ENCODE peak calls at places on chromosomes 6 and 20, in five cellular contexts. W is ascending aorta; A is CD4-positive, alpha-beta T cell; T is stomach; Q is left ventricle myocardium inferior. Z is an unnamed sample.

GRCh38 chr6:42279966-42280629 is 62.4 kb upstream of the MRPS10 start:
- DNase-seq in W (no peak), A (no peak), T (peak), Q (peak), Z (no peak)

GRCh38 chr6:36563237-36563927 is 16.1 kb upstream of the STK38 start:
- DNase-seq in W (no peak), A (no peak), T (no peak), Q (no peak), Z (no peak)

GRCh38 chr6:34657307-34657978 is 39.1 kb downstream of the ILRUN start:
- DNase-seq in W (peak), A (no peak), T (peak), Q (no peak), Z (no peak)

GRCh38 chr6:89145962-89146747 is at the start of gene PM20D2:
- DNase-seq in W (peak), A (peak), T (peak), Q (peak), Z (peak)

GRCh38 chr6:134187751-134188150 is 130.2 kb downstream of the SGK1 start:
- DNase-seq in W (no peak), A (no peak), T (no peak), Q (no peak), Z (no peak)

GRCh38 chr6:73817238-73817637 is 121.2 kb downstream of the CD109 start:
- DNase-seq in W (no peak), A (no peak), T (no peak), Q (no peak), Z (no peak)

GRCh38 chr20:54922636-54923035 is 447.2 kb downstream of the DOK5 start:
- DNase-seq in W (no peak), A (no peak), T (no peak), Q (no peak), Z (no peak)

GRCh38 chr20:37867289-37868195 is 35.4 kb upstream of the VSTM2L start:
- DNase-seq in W (no peak), A (no peak), T (no peak), Q (no peak), Z (no peak)

GRCh38 chr20:37885593-37886507 is 17.1 kb upstream of the VSTM2L start:
- DNase-seq in W (no peak), A (no peak), T (no peak), Q (no peak), Z (no peak)

GRCh38 chr6:168071620-168072019 is 7.4 kb downstream of the FRMD1 start:
- DNase-seq in W (no peak), A (no peak), T (peak), Q (no peak), Z (no peak)

GRCh38 chr6:112357801-112358200 is 10.7 kb downstream of the RFPL4B start:
- DNase-seq in W (no peak), A (no peak), T (no peak), Q (no peak), Z (no peak)

GRCh38 chr6:169326067-169326799 is 72.6 kb upstream of the THBS2 start:
- DNase-seq in W (no peak), A (no peak), T (no peak), Q (no peak), Z (no peak)

GRCh38 chr20:53611449-53611894 is 17.8 kb upstream of the ZNF217 start:
- DNase-seq in W (peak), A (no peak), T (peak), Q (no peak), Z (no peak)

GRCh38 chr6:708237-708598 is 15.3 kb upstream of the EXOC2 start:
- DNase-seq in W (no peak), A (no peak), T (no peak), Q (no peak), Z (no peak)

GRCh38 chr6:81731814-81732213 is 20.7 kb downstream of the TENT5A start:
- DNase-seq in W (no peak), A (no peak), T (no peak), Q (no peak), Z (no peak)

GRCh38 chr6:71480577-71480976 is 192.0 kb downstream of the OGFRL1 start:
- DNase-seq in W (no peak), A (no peak), T (no peak), Q (no peak), Z (no peak)

GRCh38 chr6:71486466-71486865 is 197.9 kb downstream of the OGFRL1 start:
- DNase-seq in W (no peak), A (no peak), T (no peak), Q (no peak), Z (no peak)

GRCh38 chr6:71481021-71481420 is 192.4 kb downstream of the OGFRL1 start:
- DNase-seq in W (no peak), A (no peak), T (no peak), Q (no peak), Z (no peak)

GRCh38 chr6:71481801-71482200 is 193.2 kb downstream of the OGFRL1 start:
- DNase-seq in W (no peak), A (no peak), T (no peak), Q (no peak), Z (no peak)

DNA sequence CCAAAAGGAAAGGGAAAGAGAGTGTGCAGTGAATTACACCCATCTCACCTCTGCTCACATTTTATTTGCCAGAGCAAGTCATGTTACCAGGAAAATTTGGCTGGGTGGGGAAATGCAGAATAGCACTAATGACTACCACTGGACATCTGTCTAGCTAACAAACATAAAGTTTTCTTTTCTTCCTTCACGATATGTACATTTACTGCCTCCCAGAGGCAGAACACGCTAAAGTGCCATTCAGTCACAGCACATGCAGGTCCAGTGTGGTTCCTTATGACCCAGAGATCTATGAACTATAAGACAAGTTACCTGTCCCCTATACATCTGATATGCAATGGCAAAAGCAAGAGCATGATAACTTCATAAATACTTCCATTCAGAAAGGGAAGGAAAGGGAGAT is 194.1 kb downstream of the OGFRL1 start:
- DNase-seq in W (no peak), A (no peak), T (no peak), Q (no peak), Z (no peak)
- TF ChIP-seq CTCF in W (no peak), A (no peak), T (no peak), Q (peak), Z (no peak)

DNA sequence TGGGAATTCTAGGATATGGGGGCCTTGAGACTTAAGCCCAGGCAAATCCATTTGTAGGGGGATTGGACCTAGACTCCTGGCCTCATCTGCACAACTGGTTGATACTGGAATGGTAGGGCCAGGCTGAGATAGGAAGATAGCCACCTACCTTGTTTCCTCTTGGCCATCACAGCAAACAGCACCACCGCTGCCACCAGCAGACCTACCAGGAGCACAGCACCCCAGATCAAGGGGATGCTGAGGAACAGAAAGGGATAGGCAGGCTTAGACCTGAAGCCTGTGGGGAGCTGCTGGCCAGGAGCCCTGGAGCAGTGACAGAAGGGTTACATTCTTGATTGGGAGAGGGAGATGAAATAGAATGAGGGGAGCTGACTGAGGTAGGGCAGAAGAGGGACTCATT is 3.5 kb downstream of the TREML1 start:
- DNase-seq in W (no peak), A (no peak), T (no peak), Q (no peak), Z (no peak)
- TF ChIP-seq CTCF in W (no peak), A (no peak), T (no peak), Q (no peak), Z (no peak)

GRCh38 chr6:45513331-45513730 is 135.6 kb upstream of the SUPT3H start:
- DNase-seq in W (no peak), A (no peak), T (no peak), Q (no peak), Z (no peak)

GRCh38 chr6:45509426-45509825 is 131.7 kb upstream of the SUPT3H start:
- DNase-seq in W (no peak), A (no peak), T (no peak), Q (no peak), Z (no peak)

GRCh38 chr6:45514454-45514853 is 136.7 kb upstream of the SUPT3H start:
- DNase-seq in W (no peak), A (no peak), T (peak), Q (no peak), Z (no peak)

GRCh38 chr6:45513843-45514242 is 136.1 kb upstream of the SUPT3H start:
- DNase-seq in W (no peak), A (no peak), T (no peak), Q (no peak), Z (no peak)

GRCh38 chr6:45512594-45512993 is 134.9 kb upstream of the SUPT3H start:
- DNase-seq in W (no peak), A (no peak), T (no peak), Q (no peak), Z (no peak)
- TF ChIP-seq CTCF in W (no peak), A (no peak), T (no peak), Q (no peak), Z (no peak)

GRCh38 chr6:26087284-26088115 is at the start of gene HFE:
- DNase-seq in W (peak), A (peak), T (peak), Q (peak), Z (peak)
- TF ChIP-seq CTCF in W (no peak), A (no peak), T (peak), Q (peak), Z (no peak)

GRCh38 chr6:150604467-150604866 is 4.8 kb downstream of the PLEKHG1 start:
- DNase-seq in W (no peak), A (no peak), T (no peak), Q (no peak), Z (no peak)
- TF ChIP-seq CTCF in W (no peak), A (no peak), T (no peak), Q (no peak), Z (no peak)

DNA sequence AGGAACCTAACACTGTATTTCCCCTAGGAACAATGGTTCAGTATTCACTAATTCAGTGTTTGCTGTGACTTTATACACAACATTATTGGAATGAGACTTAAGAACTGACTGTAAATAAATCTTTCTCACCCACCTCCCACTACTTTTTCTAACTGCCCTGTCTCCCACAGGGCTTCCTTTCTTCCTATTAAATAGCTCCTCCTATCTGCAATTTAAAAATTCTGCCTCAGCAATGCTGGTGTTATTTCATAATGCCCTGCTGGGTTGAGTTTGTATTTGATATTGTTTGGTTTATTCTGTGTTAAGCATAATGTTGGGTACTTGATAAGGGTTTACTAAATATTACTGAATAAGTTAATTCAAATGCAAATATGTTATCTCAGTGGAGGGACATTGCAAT is 573.1 kb upstream of the RNF217 start:
- DNase-seq in W (no peak), A (no peak), T (no peak), Q (no peak), Z (no peak)
- TF ChIP-seq CTCF in W (no peak), A (no peak), T (no peak), Q (no peak), Z (no peak)

DNA sequence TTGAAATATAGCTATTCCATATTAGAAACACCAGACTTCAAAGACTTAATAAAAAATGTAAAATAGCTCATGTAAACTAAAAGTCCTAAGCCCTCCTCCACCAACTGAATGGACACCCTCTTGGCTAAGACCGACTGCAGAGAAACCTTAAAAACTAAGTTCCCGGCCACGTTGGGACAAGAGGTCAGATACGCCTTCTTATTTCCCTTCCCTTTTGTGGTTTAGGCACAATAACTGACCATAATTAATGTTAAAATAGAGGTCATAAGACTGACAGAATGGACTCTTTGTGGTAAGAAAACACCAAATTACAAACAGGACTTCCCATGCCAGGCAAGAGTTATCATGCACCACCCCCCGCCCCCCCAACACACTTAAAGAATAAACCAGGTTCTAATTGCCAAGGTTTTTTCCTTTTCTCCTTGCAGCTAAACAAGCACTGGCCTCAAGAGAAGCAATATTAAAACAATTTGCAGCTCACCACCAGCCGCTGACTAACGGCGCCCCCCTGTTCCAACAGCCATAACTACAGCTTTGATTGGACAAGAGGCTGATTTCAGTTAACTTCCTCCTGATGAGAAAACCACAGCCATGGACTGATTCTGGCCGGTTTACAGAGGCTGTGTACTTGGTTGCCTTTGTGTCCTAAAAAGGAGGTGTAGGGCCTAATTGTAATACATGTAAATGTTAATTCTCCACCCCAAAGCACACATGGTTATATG is 10.7 kb upstream of the LAMP5 start:
- DNase-seq in W (no peak), A (no peak), T (no peak), Q (no peak), Z (no peak)
- TF ChIP-seq CTCF in W (no peak), A (no peak), T (no peak), Q (no peak), Z (no peak)

GRCh38 chr6:94636780-94637385 is 940.5 kb upstream of the MANEA start:
- DNase-seq in W (no peak), A (no peak), T (no peak), Q (no peak), Z (no peak)
- TF ChIP-seq CTCF in W (no peak), A (no peak), T (no peak), Q (no peak), Z (no peak)

Z was measured in GM20000.